ENCODE peak calls at places on chromosomes 16 and 17, in five cellular contexts. W, G, B, J and Z are unnamed samples.

GRCh38 chr17:77002103-77003045 is 134.2 kb downstream of the MGAT5B start:
- DNase-seq in G (no peak), W (no peak), J (peak), B (peak), Z (peak)

GRCh38 chr17:38703742-38704644 is 1.1 kb upstream of the MLLT6 start:
- DNase-seq in B (no peak), G (peak), W (peak), J (no peak), Z (no peak)

GRCh38 chr17:73586153-73586906 is 57.9 kb downstream of the SDK2 start:
- DNase-seq in B (no peak), J (no peak), W (no peak), G (no peak), Z (no peak)

GRCh38 chr16:23355106-23355670 is 53.1 kb downstream of the SCNN1B start:
- DNase-seq in W (no peak), G (no peak), J (no peak), B (no peak), Z (no peak)

GRCh38 chr17:49506282-49506681 is 11.2 kb downstream of the NGFR start:
- DNase-seq in J (no peak), W (no peak), B (no peak), G (no peak), Z (no peak)

GRCh38 chr17:14302421-14303099 is 1.7 kb downstream of the HS3ST3B1 start:
- DNase-seq in G (peak), B (peak), W (peak), J (peak), Z (no peak)

GRCh38 chr16:70614208-70614951 is 32.0 kb upstream of the IL34 start:
- DNase-seq in W (no peak), G (no peak), B (no peak), J (no peak), Z (no peak)

GRCh38 chr16:86465434-86465833 is 44.9 kb upstream of the FOXF1 start:
- DNase-seq in J (no peak), B (no peak), W (no peak), G (no peak), Z (no peak)

GRCh38 chr16:2156849-2157224 is 1.3 kb downstream of the TRAF7 start:
- DNase-seq in G (no peak), W (no peak), B (no peak), J (no peak), Z (no peak)

GRCh38 chr17:888998-889401 is 90.6 kb downstream of the NXN start:
- DNase-seq in B (no peak), W (no peak), J (no peak), G (no peak), Z (no peak)

GRCh38 chr17:39922006-39922405 is 3.6 kb upstream of the GSDMB start:
- DNase-seq in W (no peak), B (no peak), G (no peak), J (no peak), Z (no peak)

GRCh38 chr16:54936086-54936978 is 5.7 kb downstream of the IRX5 start:
- DNase-seq in B (no peak), G (no peak), W (peak), J (no peak), Z (no peak)

GRCh38 chr17:8294361-8294760 is 839 bp downstream of the SLC25A35 start:
- DNase-seq in J (no peak), G (no peak), B (no peak), W (no peak), Z (no peak)
- H3K4me3 ChIP-seq in J (no peak), G (no peak), B (no peak), W (peak), Z (no peak)

GRCh38 chr17:66942453-66943264 is 21.8 kb upstream of the CACNG4 start:
- DNase-seq in J (no peak), B (no peak), W (no peak), G (no peak), Z (no peak)
- TF ChIP-seq CTCF in J (no peak), B (no peak), W (no peak), G (no peak), Z (no peak)

DNA sequence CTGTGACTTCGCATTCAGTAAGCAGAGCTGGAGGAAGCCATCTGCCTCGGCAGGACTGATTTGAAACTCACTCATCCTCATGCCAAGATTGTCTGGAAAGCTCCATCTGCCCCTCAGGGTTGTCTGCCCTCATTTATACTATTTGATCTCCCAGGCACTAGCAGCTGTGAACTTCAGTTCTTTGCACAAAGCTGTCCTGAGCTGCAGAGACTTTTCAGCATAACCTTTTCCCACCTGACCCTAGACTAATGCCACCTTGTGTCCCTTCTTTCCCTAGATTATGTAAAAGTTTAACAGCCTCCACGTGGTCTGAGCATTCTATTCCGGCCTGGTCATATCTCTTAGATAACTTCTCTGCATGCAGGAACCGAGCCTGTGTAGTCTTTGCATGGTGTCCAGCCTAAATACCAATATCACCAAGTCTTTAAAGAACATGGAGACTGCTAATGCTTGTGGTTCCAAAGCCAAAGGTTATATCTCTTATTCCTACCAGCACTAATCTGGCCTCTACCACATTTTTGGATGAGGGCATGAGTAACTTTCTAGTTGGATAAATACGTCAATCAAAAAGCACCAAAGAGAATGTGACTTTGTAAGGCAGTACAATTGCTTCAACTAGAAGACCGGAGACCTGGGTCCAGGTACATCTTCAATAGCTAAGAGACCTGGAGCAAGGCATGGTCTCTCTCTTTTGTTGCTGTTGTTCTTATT is 29.1 kb downstream of the STAT5A start:
- DNase-seq in G (no peak), B (no peak), W (no peak), J (no peak), Z (no peak)
- H3K4me3 ChIP-seq in G (no peak), B (no peak), W (no peak), J (no peak), Z (no peak)

GRCh38 chr17:32936894-32937500 is 9.0 kb downstream of the TMEM98 start:
- DNase-seq in J (peak), B (peak), W (peak), G (peak), Z (no peak)
- TF ChIP-seq CTCF in J (peak), B (peak), W (peak), G (peak), Z (peak)

GRCh38 chr17:58532555-58532951 is 18.1 kb upstream of the MTMR4 start:
- DNase-seq in G (no peak), W (no peak), J (no peak), B (no peak), Z (no peak)
- H3K4me3 ChIP-seq in G (no peak), W (peak), J (no peak), B (no peak), Z (no peak)

GRCh38 chr17:80924807-80925610 is 66.6 kb upstream of the CHMP6 start:
- DNase-seq in G (no peak), W (no peak), J (no peak), B (no peak), Z (no peak)
- TF ChIP-seq CTCF in G (no peak), W (no peak), J (no peak), B (no peak), Z (no peak)

DNA sequence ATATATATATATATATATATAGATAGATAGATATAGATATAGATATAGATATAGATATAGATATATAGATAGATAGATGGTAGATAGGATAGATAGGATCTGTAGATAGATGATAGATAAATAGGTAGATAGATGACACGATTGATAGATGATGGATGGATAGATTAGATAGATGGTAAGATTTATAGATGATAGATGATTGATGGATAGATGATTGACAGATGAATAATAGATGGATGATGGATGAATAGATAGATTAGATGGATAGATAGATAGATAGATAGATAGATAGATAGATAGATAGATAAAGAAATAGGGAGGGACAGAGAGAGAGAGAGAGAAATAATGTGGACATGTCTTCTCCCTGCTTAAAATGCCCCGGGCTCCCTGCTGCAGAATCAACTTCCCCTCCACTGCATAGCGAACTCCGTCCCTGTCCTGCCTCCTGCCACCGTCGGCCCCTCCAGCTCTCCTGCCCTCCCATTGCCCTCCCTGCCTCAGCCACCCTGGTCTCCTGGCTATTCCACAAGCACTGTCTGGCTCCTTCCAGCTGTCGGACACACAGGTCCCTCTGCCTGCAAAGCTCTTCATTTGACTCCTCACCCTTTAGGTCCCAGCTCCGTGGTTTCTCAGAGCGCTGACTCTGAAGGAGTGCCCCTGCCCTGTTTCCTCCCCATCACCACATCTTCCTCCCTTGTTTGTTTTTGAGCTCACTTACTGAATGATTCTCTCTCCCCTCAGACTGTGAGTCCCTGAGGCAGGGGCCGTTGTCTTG is 254.0 kb downstream of the KATNIP start:
- DNase-seq in G (no peak), W (no peak), B (no peak), J (no peak), Z (no peak)
- H3K4me3 ChIP-seq in G (no peak), W (no peak), B (no peak), J (no peak), Z (no peak)

DNA sequence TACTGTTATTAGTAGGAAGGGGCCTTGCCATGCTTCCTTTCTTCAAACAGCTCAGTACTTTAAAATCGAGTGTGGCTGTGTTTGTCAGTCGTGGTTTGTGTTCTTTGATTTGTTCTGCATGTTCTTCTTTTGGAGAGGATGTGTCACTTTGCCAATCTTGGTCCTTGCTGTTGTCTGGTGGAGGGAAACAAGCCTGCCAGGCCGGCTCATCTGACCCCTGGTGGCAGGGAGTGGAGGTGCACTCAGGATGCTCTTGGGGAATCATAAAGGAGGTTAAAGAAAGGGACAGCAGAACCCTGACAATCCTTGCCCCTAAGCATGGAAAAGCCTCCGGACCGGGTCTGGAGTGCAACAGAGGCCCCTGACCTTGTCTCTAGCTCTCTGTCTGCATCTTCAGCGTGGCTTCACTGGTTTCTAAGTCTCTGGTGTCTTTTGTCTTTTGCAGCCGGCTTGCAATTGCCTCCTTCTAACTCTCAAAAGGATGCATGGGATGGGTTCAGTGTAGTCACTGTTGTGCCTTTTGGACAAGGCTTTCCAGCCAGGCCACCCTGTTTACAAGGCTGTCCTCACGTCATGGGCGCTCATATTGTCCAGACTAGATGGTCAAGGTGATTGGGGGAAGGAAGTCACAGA is 135.8 kb downstream of the WWOX start:
- DNase-seq in J (peak), B (peak), G (peak), W (peak), Z (peak)
- TF ChIP-seq CTCF in J (peak), B (peak), G (peak), W (peak), Z (peak)